ENCODE peak calls at places on chromosomes 6 and 20, in six cellular contexts. R, G, Y, Q, H and A are unnamed samples. For H3K9me3, the result is how much of the 10 kb centered on the place peaks cover.

GRCh38 chr20:63857751-63858392 is 3.4 kb upstream of the ABHD16B start:
- DNase-seq in R (no peak), G (peak), Y (peak), Q (no peak), H (no peak), A (no peak)

GRCh38 chr20:48186447-48186846 is 401.2 kb upstream of the SULF2 start:
- DNase-seq in R (no peak), G (no peak), Y (no peak), Q (no peak), H (no peak), A (no peak)

GRCh38 chr6:52454556-52454955 is 34.4 kb downstream of the EFHC1 start:
- DNase-seq in R (no peak), G (no peak), Y (no peak), Q (no peak), H (peak), A (no peak)

GRCh38 chr6:37785688-37786270 is 33.7 kb upstream of the ZFAND3 start:
- DNase-seq in R (no peak), G (no peak), Y (no peak), Q (no peak), H (no peak), A (no peak)

GRCh38 chr20:54601831-54602515 is 126.6 kb downstream of the DOK5 start:
- DNase-seq in R (no peak), G (no peak), Y (no peak), Q (no peak), H (no peak), A (no peak)

GRCh38 chr20:57221916-57222630 is 44.4 kb downstream of the BMP7 start:
- DNase-seq in R (no peak), G (no peak), Y (no peak), Q (no peak), H (no peak), A (no peak)

GRCh38 chr6:127176175-127176574 is 57.7 kb downstream of the RSPO3 start:
- DNase-seq in R (no peak), G (no peak), Y (no peak), Q (no peak), H (no peak), A (no peak)

GRCh38 chr6:21587182-21587924 is 6.2 kb upstream of the SOX4 start:
- DNase-seq in R (peak), G (no peak), Y (peak), Q (peak), H (peak), A (no peak)

GRCh38 chr6:99114769-99115406 is 167.1 kb upstream of the FBXL4 start:
- DNase-seq in R (no peak), G (no peak), Y (no peak), Q (peak), H (peak), A (no peak)

GRCh38 chr6:91812596-91813274 is 1225.9 kb upstream of the MAP3K7 start:
- DNase-seq in R (no peak), G (no peak), Y (no peak), Q (no peak), H (no peak), A (no peak)

GRCh38 chr20:1632228-1632577 is 12.4 kb upstream of the SIRPB1 start:
- DNase-seq in R (no peak), G (no peak), Y (peak), Q (no peak), H (no peak), A (no peak)

GRCh38 chr6:120493483-120493882 is 840.8 kb downstream of the TBC1D32 start:
- DNase-seq in R (no peak), G (no peak), Y (no peak), Q (no peak), H (no peak), A (no peak)
- TF ChIP-seq POLR2AphosphoS5 in R (no peak), G (no peak), Y (no peak), Q (no peak), H (no peak), A (no peak)

GRCh38 chr20:528923-529594 is 14.5 kb downstream of the CSNK2A1 start:
- DNase-seq in R (no peak), G (no peak), Y (no peak), Q (no peak), H (no peak), A (no peak)
- H3K9me3 ChIP-seq in R (under half), G (under half), Y (under half), Q (under half), H (under half), A (under half)

GRCh38 chr6:40778918-40779317 is 191.8 kb upstream of the LRFN2 start:
- DNase-seq in R (no peak), G (no peak), Y (no peak), Q (no peak), H (no peak), A (no peak)

GRCh38 chr6:40778186-40778585 is 191.0 kb upstream of the LRFN2 start:
- DNase-seq in R (no peak), G (no peak), Y (no peak), Q (no peak), H (no peak), A (no peak)

GRCh38 chr6:40782355-40782754 is 195.2 kb upstream of the LRFN2 start:
- DNase-seq in R (no peak), G (no peak), Y (no peak), Q (no peak), H (no peak), A (no peak)

GRCh38 chr6:40780626-40781025 is 193.5 kb upstream of the LRFN2 start:
- DNase-seq in R (no peak), G (no peak), Y (no peak), Q (no peak), H (no peak), A (no peak)

DNA sequence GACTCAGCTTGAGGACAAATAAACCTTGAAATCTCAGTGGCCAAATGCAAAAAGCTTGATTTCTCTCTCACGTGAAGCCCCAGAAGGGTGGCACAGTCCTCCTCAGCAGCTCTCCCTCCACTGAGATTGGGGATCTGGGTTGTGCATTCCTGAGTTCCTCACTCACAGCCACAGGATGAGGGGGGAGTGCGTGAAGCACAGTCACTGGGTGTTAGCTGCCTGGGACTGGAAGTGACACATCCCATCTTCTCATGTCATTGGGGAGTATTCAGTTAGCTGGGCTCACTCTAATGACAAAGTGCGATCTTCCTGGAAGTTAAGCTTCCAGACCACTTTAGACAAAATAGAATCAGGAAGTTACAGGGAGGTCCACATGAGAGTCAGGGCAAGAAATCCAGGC is 192.2 kb upstream of the LRFN2 start:
- DNase-seq in R (no peak), G (no peak), Y (no peak), Q (no peak), H (no peak), A (no peak)
- TF ChIP-seq POLR2AphosphoS5 in R (no peak), G (no peak), Y (no peak), Q (no peak), H (no peak), A (no peak)

GRCh38 chr6:140180306-140180705 is 805.9 kb upstream of the CITED2 start:
- DNase-seq in R (no peak), G (no peak), Y (no peak), Q (no peak), H (no peak), A (no peak)

GRCh38 chr6:140182819-140183218 is 808.4 kb upstream of the CITED2 start:
- DNase-seq in R (no peak), G (no peak), Y (no peak), Q (no peak), H (no peak), A (no peak)

GRCh38 chr6:140183881-140184280 is 809.4 kb upstream of the CITED2 start:
- DNase-seq in R (no peak), G (no peak), Y (no peak), Q (no peak), H (no peak), A (no peak)

DNA sequence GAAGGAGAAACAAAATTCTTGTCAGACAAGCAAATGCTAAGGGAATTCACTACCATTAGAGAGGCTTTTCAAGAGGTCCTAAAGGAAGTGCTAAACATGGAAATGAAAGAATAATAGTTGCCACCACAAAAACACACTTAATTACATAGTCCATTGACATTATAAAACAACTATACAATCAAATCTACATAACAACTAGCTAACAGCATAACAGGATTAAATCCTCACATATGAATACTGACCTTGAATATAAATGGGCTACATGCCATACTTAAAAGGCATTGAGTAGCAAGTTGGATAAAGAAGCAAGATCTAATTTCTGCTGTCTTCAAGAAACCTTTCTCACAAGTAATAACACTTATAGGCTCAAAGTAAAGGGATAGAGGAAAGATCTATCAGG is 811.5 kb upstream of the CITED2 start:
- DNase-seq in R (no peak), G (no peak), Y (no peak), Q (no peak), H (no peak), A (no peak)
- H3K9me3 ChIP-seq in R (under half), G (under half), Y (under half), Q (under half), H (half or more), A (under half)

GRCh38 chr6:169909113-169909512 is 157.7 kb downstream of the ERMARD start:
- DNase-seq in R (no peak), G (no peak), Y (no peak), Q (no peak), H (no peak), A (no peak)

GRCh38 chr6:169908403-169908933 is 157.0 kb downstream of the ERMARD start:
- DNase-seq in R (no peak), G (no peak), Y (no peak), Q (no peak), H (no peak), A (no peak)

GRCh38 chr6:169913096-169913615 is 161.7 kb downstream of the ERMARD start:
- DNase-seq in R (no peak), G (no peak), Y (no peak), Q (no peak), H (no peak), A (no peak)

GRCh38 chr6:169912266-169913095 is 161.1 kb downstream of the ERMARD start:
- DNase-seq in R (no peak), G (no peak), Y (no peak), Q (no peak), H (no peak), A (no peak)

DNA sequence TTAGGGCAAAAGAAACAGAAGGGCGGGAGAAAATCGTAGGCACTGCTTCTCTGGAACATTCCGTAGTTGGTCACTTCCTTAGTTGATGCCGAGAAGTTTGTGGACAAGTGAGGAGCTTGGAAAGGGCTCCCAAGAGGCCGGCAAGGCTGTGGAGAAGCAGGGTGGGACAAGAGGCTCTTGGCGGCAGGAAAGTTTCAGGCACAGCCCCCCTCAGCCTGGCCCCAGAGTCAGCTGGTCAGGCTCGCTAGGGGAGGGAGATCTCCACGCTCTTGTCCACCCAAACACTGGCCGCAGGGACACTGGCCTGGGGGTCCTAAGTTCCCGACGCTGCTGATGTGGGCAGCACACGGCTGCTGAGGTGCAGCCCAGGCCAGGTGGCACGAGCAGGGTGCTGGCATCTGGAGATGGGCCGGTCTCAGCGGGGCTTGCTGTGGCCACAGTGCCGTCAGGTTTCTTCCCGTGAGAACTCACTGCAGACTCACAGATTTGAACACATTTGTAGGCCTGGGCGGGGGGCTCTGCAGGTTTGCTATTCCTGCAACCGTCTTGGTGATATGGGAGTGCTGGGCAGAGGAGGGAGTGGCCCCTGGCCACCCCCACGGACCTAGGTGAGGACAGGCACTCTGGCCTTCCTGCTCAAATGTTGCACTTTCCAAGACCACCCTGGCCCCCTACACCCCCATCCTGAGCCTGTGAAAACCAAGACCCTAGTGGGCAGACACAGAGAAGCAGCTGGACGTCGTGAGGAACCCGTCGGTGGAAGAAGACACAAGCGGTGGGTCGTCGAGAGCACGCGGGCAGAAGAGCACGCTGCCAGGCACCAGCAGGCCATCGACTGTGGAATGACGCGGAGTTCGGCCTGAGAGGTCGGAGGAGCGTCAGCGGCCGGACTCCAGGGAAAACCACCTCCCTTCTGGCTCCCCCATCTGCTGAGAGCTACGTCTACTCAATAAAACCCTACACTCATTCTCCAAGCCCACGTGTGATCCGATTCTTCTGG is 160.1 kb downstream of the ERMARD start:
- DNase-seq in R (no peak), G (no peak), Y (no peak), Q (no peak), H (no peak), A (no peak)
- TF ChIP-seq POLR2AphosphoS5 in R (no peak), G (no peak), Y (no peak), Q (no peak), H (no peak), A (no peak)

GRCh38 chr6:3904518-3904917 is 55.3 kb downstream of the FAM50B start:
- DNase-seq in R (no peak), G (no peak), Y (no peak), Q (no peak), H (no peak), A (no peak)
- H3K9me3 ChIP-seq in R (under half), G (under half), Y (under half), Q (under half), H (under half), A (under half)

GRCh38 chr6:130494745-130495144 is 128.9 kb downstream of the TMEM200A start:
- DNase-seq in R (no peak), G (no peak), Y (no peak), Q (no peak), H (no peak), A (no peak)

GRCh38 chr6:130503146-130503545 is 137.3 kb downstream of the TMEM200A start:
- DNase-seq in R (no peak), G (no peak), Y (no peak), Q (no peak), H (no peak), A (no peak)

GRCh38 chr6:130505808-130506207 is 140.0 kb downstream of the TMEM200A start:
- DNase-seq in R (no peak), G (no peak), Y (no peak), Q (no peak), H (no peak), A (no peak)

DNA sequence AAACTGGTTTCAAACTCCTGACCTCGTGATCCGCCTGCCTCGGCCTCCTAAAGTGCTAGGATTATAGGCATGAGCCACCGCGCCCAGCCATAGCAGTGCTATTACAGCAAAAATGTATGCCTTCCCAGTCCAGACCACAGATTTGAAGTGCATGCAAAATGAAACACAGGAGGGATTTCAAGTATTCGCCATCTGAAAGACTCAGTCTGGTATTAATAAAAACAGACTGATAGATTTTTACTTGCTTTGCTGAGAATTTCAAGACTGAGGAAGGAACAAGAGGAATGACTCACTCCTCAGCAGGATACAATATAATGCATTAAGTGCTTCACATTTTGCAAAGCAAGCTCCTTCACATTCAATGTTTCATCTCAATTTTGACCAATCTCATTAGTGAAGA is 134.9 kb downstream of the TMEM200A start:
- DNase-seq in R (no peak), G (no peak), Y (no peak), Q (no peak), H (no peak), A (peak)
- TF ChIP-seq POLR2AphosphoS5 in R (no peak), G (no peak), Y (no peak), Q (no peak), H (no peak), A (peak)